ENCODE peak calls at places on chromosome 17, in eight cellular contexts. B, X, N, R, D, A, G and Z are unnamed samples.

GRCh38 chr17:21058098-21058893 is 15.5 kb upstream of the USP22 start:
- DNase-seq in X (peak; percentile 90), G (peak; percentile 35), N (no peak), A (no peak), R (no peak), D (no peak), B (no peak), Z (no peak)

GRCh38 chr17:76219670-76220383 is 20.5 kb downstream of the RNF157 start:
- DNase-seq in B (no peak), G (no peak), A (no peak), R (no peak), X (peak; percentile 61), N (no peak), D (no peak), Z (no peak)

GRCh38 chr17:57773557-57773956 is 28.5 kb upstream of the CCDC182 start:
- DNase-seq in A (no peak), D (no peak), B (no peak), N (no peak), R (no peak), X (peak; percentile 18), G (no peak), Z (no peak)

GRCh38 chr17:79920751-79921410 is 81.6 kb upstream of the CBX4 start:
- DNase-seq in D (no peak), X (no peak), N (no peak), R (no peak), G (no peak), B (no peak), A (no peak), Z (no peak)

GRCh38 chr17:17241656-17242055 is 4.7 kb upstream of the FLCN start:
- DNase-seq in X (no peak), B (no peak), G (no peak), R (no peak), A (no peak), N (no peak), D (no peak), Z (no peak)

GRCh38 chr17:43669971-43670644 is 8.4 kb upstream of the MEOX1 start:
- DNase-seq in A (no peak), G (peak; percentile 84), N (no peak), B (no peak), D (no peak), X (peak; percentile 85), R (no peak), Z (no peak)

GRCh38 chr17:15247891-15248529 is 17.1 kb downstream of the PMP22 start:
- DNase-seq in A (no peak), B (no peak), R (no peak), D (no peak), N (no peak), G (no peak), X (peak; percentile 52), Z (no peak)

GRCh38 chr17:22266231-22266630 is 573.9 kb downstream of the KCNJ18 start:
- DNase-seq in R (no peak), D (no peak), X (peak; percentile 35), A (no peak), B (no peak), G (peak; percentile 65), N (no peak), Z (no peak)

GRCh38 chr17:63772801-63773271 is 561 bp downstream of the CCDC47 start:
- DNase-seq in N (no peak), A (peak; percentile 2), X (no peak), D (no peak), B (no peak), G (no peak), R (no peak), Z (no peak)

GRCh38 chr17:36124879-36125824 is 21.5 kb downstream of the CCL4 start:
- DNase-seq in N (no peak), R (no peak), D (no peak), A (no peak), X (peak; percentile 88), G (no peak), B (no peak), Z (no peak)

GRCh38 chr17:33910200-33910857 is 344.8 kb upstream of the CCL2 start:
- DNase-seq in N (no peak), X (no peak), R (no peak), G (no peak), B (no peak), D (no peak), A (no peak), Z (no peak)

GRCh38 chr17:74217036-74217725 is 3.8 kb downstream of the TTYH2 start:
- DNase-seq in B (no peak), A (no peak), G (no peak), N (no peak), D (no peak), X (no peak), R (no peak), Z (no peak)

GRCh38 chr17:57677858-57678257 is 67.2 kb downstream of the CCDC182 start:
- DNase-seq in D (no peak), A (no peak), G (no peak), B (no peak), N (no peak), X (peak; percentile 40), R (no peak), Z (peak; percentile 29)